ENCODE peak calls at places on chromosomes 2 and 18, in eight cellular contexts. S is cardiac muscle cell, N is heart right ventricle, K is SK-N-SH, D is IMR-90, M is pancreas, P is spleen, L is left ventricle myocardium inferior. F is an unnamed sample.

GRCh38 chr2:201122276-201122675 is 6.3 kb downstream of the CFLAR start:
- DNase-seq in M (no peak), L (no peak), D (no peak), P (no peak), K (no peak), S (no peak), N (no peak), F (no peak)

GRCh38 chr2:179622635-179623034 is 238.8 kb downstream of the ZNF385B start:
- DNase-seq in M (no peak), L (peak; percentile 64), P (no peak), N (peak; percentile 48), K (no peak), S (no peak), D (no peak), F (no peak)

GRCh38 chr2:107986278-107987217 is at the start of gene SLC5A7:
- DNase-seq in M (no peak), D (no peak), P (no peak), L (no peak), S (no peak), K (peak; percentile 51), N (no peak), F (no peak)

GRCh38 chr2:163646659-163647058 is 89.1 kb downstream of the FIGN start:
- DNase-seq in M (no peak), N (no peak), P (no peak), D (no peak), S (no peak), L (no peak), K (no peak), F (no peak)

GRCh38 chr18:66077066-66077465 is 326.3 kb downstream of the CDH7 start:
- DNase-seq in L (no peak), N (no peak), P (no peak), M (no peak), S (no peak), K (no peak), D (no peak), F (no peak)

GRCh38 chr2:157395811-157396210 is 48.1 kb downstream of the CYTIP start:
- DNase-seq in D (no peak), M (no peak), K (no peak), L (no peak), S (no peak), N (no peak), P (no peak), F (no peak)

GRCh38 chr2:86078801-86079545 is 26.7 kb downstream of the POLR1A start:
- DNase-seq in P (no peak), L (no peak), K (peak; percentile 31), M (peak; percentile 45), D (peak; percentile 47), N (no peak), S (peak; percentile 71), F (no peak)

GRCh38 chr2:205988274-205988673 is 97.7 kb downstream of the INO80D start:
- DNase-seq in N (no peak), M (no peak), D (no peak), K (no peak), L (no peak), P (no peak), S (no peak), F (no peak)

GRCh38 chr2:108377815-108378630 is at the start of gene SULT1C4:
- DNase-seq in L (peak; percentile 58), M (peak; percentile 14), S (peak; percentile 54), P (peak; percentile 72), K (peak; percentile 70), N (peak; percentile 61), D (peak; percentile 66), F (no peak)

GRCh38 chr18:2111456-2111855 is 459.8 kb downstream of the METTL4 start:
- DNase-seq in P (no peak), D (no peak), K (no peak), S (peak; percentile 34), L (no peak), N (no peak), M (no peak), F (no peak)

GRCh38 chr18:13112982-13113381 is 105.6 kb upstream of the LDLRAD4 start:
- DNase-seq in D (peak; percentile 51), N (peak; percentile 77), K (peak; percentile 84), P (no peak), L (peak; percentile 82), M (peak; percentile 37), S (peak; percentile 72), F (no peak)

GRCh38 chr2:19362094-19362649 is 3.7 kb upstream of the OSR1 start:
- DNase-seq in L (no peak), S (no peak), N (no peak), D (peak; percentile 50), P (no peak), M (no peak), K (peak; percentile 47), F (no peak)

GRCh38 chr2:157421377-157421944 is 22.4 kb downstream of the CYTIP start:
- DNase-seq in S (no peak), K (no peak), D (no peak), N (no peak), L (no peak), P (no peak), M (no peak), F (no peak)

GRCh38 chr18:3593381-3593903 is 143.5 kb downstream of the TGIF1 start:
- DNase-seq in M (no peak), P (no peak), K (peak; percentile 68), S (peak; percentile 81), N (no peak), D (peak; percentile 87), L (no peak), F (no peak)

GRCh38 chr2:9699139-9699823 is 68.5 kb upstream of the YWHAQ start:
- DNase-seq in N (no peak), M (no peak), D (peak; percentile 86), S (peak; percentile 60), L (no peak), K (no peak), P (no peak), F (no peak)

GRCh38 chr18:69635482-69635881 is 234.8 kb downstream of the DOK6 start:
- DNase-seq in P (no peak), D (no peak), N (no peak), K (no peak), S (no peak), L (no peak), M (no peak), F (no peak)

GRCh38 chr2:1234731-1235308 is 178.4 kb upstream of the TPO start:
- DNase-seq in P (no peak), S (no peak), L (no peak), N (no peak), M (no peak), K (no peak), D (peak; percentile 6), F (peak; percentile 45)

GRCh38 chr18:73944715-73945114 is 202.9 kb downstream of the FBXO15 start:
- DNase-seq in K (no peak), S (no peak), L (no peak), N (no peak), D (no peak), P (no peak), M (no peak), F (no peak)

GRCh38 chr18:73947180-73947989 is 200.2 kb downstream of the FBXO15 start:
- DNase-seq in L (no peak), N (no peak), P (no peak), K (no peak), M (no peak), D (peak; percentile 19), S (no peak), F (no peak)

GRCh38 chr18:73950116-73950705 is 197.4 kb downstream of the FBXO15 start:
- DNase-seq in D (peak; percentile 50), P (no peak), M (no peak), S (no peak), N (no peak), L (no peak), K (no peak), F (no peak)

GRCh38 chr18:73945130-73945792 is 202.4 kb downstream of the FBXO15 start:
- DNase-seq in D (peak; percentile 75), P (no peak), K (no peak), S (no peak), M (no peak), N (no peak), L (no peak), F (no peak)

DNA sequence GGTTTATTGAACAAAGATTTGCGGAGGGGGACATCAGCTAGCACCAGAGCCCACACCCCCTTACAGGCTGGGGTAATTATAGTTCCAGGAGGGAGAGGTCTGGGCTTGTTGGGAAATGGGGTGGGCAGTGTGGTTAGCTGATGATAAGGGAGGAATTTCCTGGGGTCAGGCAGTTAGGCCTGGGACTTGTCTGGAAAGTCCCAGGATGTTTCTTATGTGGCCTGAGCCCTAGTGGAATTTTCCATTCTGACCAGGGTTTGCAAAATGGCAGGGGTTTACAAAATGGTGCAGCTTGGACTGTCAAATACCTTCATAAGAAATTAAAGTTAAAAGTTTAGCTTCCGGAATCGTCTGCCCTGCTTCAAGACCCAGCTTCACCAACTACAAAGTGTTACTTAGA is 199.1 kb downstream of the FBXO15 start:
- DNase-seq in N (no peak), P (no peak), S (peak; percentile 49), L (no peak), K (no peak), D (peak; percentile 80), M (no peak), F (no peak)
- H3K27ac ChIP-seq in N (no peak overlapping the region), P (no peak overlapping the region), S (no peak overlapping the region), L (no peak overlapping the region), K (no peak overlapping the region), D (no peak overlapping the region), M (no peak overlapping the region), F (no peak overlapping the region)

GRCh38 chr2:96138146-96139145 is at the start of gene ASTL:
- DNase-seq in N (peak; percentile 32), P (peak; percentile 84), D (peak; percentile 32), L (peak; percentile 5), K (peak; percentile 73), S (peak; percentile 55), M (peak; percentile 68), F (peak; percentile 85)
- TF ChIP-seq CTCF in N (peak; percentile 41), P (peak; percentile 66), D (peak; percentile 63), L (peak; percentile 65), K (peak; percentile 53), S (peak; percentile 67), M (peak; percentile 40), F (peak; percentile 49)

DNA sequence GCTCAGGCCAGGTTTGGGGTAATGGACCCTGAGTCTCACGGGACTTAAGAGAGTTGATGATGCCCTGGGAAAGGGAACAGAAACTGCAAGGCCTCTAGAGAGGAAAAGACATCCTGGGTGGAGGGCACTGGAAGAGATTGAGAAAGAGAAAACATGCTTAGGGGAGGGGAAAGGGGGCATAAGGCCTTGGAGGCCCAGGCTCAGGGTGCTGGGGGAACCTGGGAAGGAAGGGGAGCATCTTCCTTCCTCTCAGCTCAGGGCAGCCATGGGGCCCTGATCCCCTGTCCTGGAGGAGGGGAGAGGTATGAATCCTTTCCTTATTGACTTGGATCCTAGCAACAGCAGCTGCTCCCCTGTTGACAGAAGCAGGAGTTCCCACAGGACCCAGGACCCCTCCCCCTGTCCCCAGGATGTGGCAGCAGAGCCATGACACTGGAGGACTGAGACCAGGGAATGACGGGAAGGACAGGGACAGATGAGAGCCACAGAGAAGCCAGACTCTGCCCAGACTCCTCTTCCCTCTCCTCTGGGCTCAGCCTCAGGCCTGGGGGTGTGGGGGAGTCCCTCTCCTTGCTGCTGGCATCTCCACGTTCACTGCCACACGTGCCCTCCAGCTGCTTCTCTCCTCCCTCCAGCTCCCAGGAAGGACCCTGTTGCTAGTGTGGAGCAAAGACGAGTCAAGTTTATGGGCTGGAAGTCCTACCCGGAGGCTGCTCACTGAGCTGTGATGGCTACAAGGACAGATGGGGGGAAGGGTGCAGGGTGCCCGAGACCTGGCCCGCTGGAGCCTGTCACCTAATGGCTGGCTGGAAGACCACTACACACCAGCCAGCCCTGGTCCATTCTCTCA is 834 bp downstream of the GPBAR1 start:
- DNase-seq in M (no peak), L (no peak), N (no peak), P (no peak), D (no peak), K (no peak), S (no peak), F (peak; percentile 47)
- H3K4me1 ChIP-seq in M (peaks cover 10% of the 10 kb centered on the region), L (peaks cover 78% of the 10 kb centered on the region), N (peaks cover 64% of the 10 kb centered on the region), P (peaks cover 76% of the 10 kb centered on the region), D (peaks cover 12% of the 10 kb centered on the region), K (peaks cover 52% of the 10 kb centered on the region), S (peaks cover 31% of the 10 kb centered on the region), F (peaks cover 38% of the 10 kb centered on the region)

GRCh38 chr2:189347540-189347939 is 93.7 kb upstream of the WDR75 start:
- DNase-seq in D (peak; percentile 96), N (no peak), L (no peak), M (peak; percentile 42), S (peak; percentile 97), P (no peak), K (no peak), F (no peak)
- H3K27ac ChIP-seq in D (peak overlapping the region; percentile 89), N (peak overlapping the region; percentile 59), L (peak overlapping the region; percentile 61), M (no peak overlapping the region), S (no peak overlapping the region), P (no peak overlapping the region), K (peak overlapping the region; percentile 89), F (peak overlapping the region; percentile 9)

F was measured in upper lobe of right lung.